ENCODE peak calls at places on chromosome 12, in nine cellular contexts. One of them, this sample, is unnamed. For H3K36me3, the result is how much of the 10 kb centered on the place peaks cover.

GRCh38 chr12:124543052-124543590 is 24.3 kb downstream of the NCOR2 start:
- DNase-seq in Peyer's patch: no peak
- DNase-seq in ascending aorta: no peak
- DNase-seq in left lung: no peak
- DNase-seq in upper lobe of right lung: no peak
- DNase-seq in vagina: no peak
- DNase-seq in keratinocyte: no peak
- DNase-seq in breast epithelium: no peak
- DNase-seq in body of pancreas: no peak
- DNase-seq in this sample: no peak

GRCh38 chr12:17060260-17060659 is 454.3 kb upstream of the LMO3 start:
- DNase-seq in Peyer's patch: no peak
- DNase-seq in ascending aorta: no peak
- DNase-seq in left lung: no peak
- DNase-seq in upper lobe of right lung: no peak
- DNase-seq in vagina: no peak
- DNase-seq in keratinocyte: no peak
- DNase-seq in breast epithelium: no peak
- DNase-seq in body of pancreas: no peak
- DNase-seq in this sample: no peak

GRCh38 chr12:68224613-68225285 is 861 bp downstream of the IL26 start:
- DNase-seq in Peyer's patch: no peak
- DNase-seq in ascending aorta: no peak
- DNase-seq in left lung: no peak
- DNase-seq in upper lobe of right lung: no peak
- DNase-seq in vagina: no peak
- DNase-seq in keratinocyte: no peak
- DNase-seq in breast epithelium: no peak
- DNase-seq in body of pancreas: no peak
- DNase-seq in this sample: no peak

GRCh38 chr12:108729612-108730336 is 1.5 kb downstream of the CORO1C start:
- DNase-seq in Peyer's patch: no peak
- DNase-seq in ascending aorta: no peak
- DNase-seq in left lung: no peak
- DNase-seq in upper lobe of right lung: no peak
- DNase-seq in vagina: no peak
- DNase-seq in keratinocyte: no peak
- DNase-seq in breast epithelium: no peak
- DNase-seq in body of pancreas: no peak
- DNase-seq in this sample: no peak

GRCh38 chr12:109020136-109020535 is 732 bp downstream of the SVOP start:
- DNase-seq in Peyer's patch: no peak
- DNase-seq in ascending aorta: no peak
- DNase-seq in left lung: no peak
- DNase-seq in upper lobe of right lung: no peak
- DNase-seq in vagina: no peak
- DNase-seq in keratinocyte: no peak
- DNase-seq in breast epithelium: no peak
- DNase-seq in body of pancreas: no peak
- DNase-seq in this sample: no peak

GRCh38 chr12:97181571-97182265 is 274.7 kb downstream of the NEDD1 start:
- DNase-seq in Peyer's patch: no peak
- DNase-seq in ascending aorta: no peak
- DNase-seq in left lung: no peak
- DNase-seq in upper lobe of right lung: no peak
- DNase-seq in vagina: no peak
- DNase-seq in keratinocyte: no peak
- DNase-seq in breast epithelium: no peak
- DNase-seq in body of pancreas: no peak
- DNase-seq in this sample: no peak

GRCh38 chr12:80195143-80195726 is 95.9 kb downstream of the OTOGL start:
- DNase-seq in Peyer's patch: peak
- DNase-seq in ascending aorta: no peak
- DNase-seq in left lung: no peak
- DNase-seq in upper lobe of right lung: no peak
- DNase-seq in vagina: no peak
- DNase-seq in keratinocyte: peak
- DNase-seq in breast epithelium: no peak
- DNase-seq in body of pancreas: no peak
- DNase-seq in this sample: no peak

GRCh38 chr12:83130178-83130577 is 443.5 kb downstream of the TMTC2 start:
- DNase-seq in Peyer's patch: no peak
- DNase-seq in ascending aorta: no peak
- DNase-seq in left lung: no peak
- DNase-seq in upper lobe of right lung: no peak
- DNase-seq in vagina: no peak
- DNase-seq in keratinocyte: no peak
- DNase-seq in breast epithelium: no peak
- DNase-seq in body of pancreas: no peak
- DNase-seq in this sample: no peak

GRCh38 chr12:96402061-96402460 is 1.8 kb upstream of the CDK17 start:
- DNase-seq in Peyer's patch: no peak
- DNase-seq in ascending aorta: no peak
- DNase-seq in left lung: no peak
- DNase-seq in upper lobe of right lung: no peak
- DNase-seq in vagina: no peak
- DNase-seq in keratinocyte: no peak
- DNase-seq in breast epithelium: no peak
- DNase-seq in body of pancreas: no peak
- DNase-seq in this sample: no peak

GRCh38 chr12:5478081-5478706 is 46.3 kb downstream of the NTF3 start:
- DNase-seq in Peyer's patch: no peak
- DNase-seq in ascending aorta: no peak
- DNase-seq in left lung: no peak
- DNase-seq in upper lobe of right lung: no peak
- DNase-seq in vagina: no peak
- DNase-seq in keratinocyte: no peak
- DNase-seq in breast epithelium: no peak
- DNase-seq in body of pancreas: no peak
- DNase-seq in this sample: no peak

GRCh38 chr12:57487597-57488396 is at the start of gene MARS1:
- DNase-seq in Peyer's patch: peak
- DNase-seq in ascending aorta: peak
- DNase-seq in left lung: peak
- DNase-seq in upper lobe of right lung: peak
- DNase-seq in vagina: no peak
- DNase-seq in keratinocyte: peak
- DNase-seq in breast epithelium: peak
- DNase-seq in body of pancreas: peak
- DNase-seq in this sample: peak
- TF ChIP-seq CTCF in Peyer's patch: peak
- TF ChIP-seq CTCF in ascending aorta: no peak
- TF ChIP-seq CTCF in left lung: no peak
- TF ChIP-seq CTCF in upper lobe of right lung: no peak
- TF ChIP-seq CTCF in vagina: peak
- TF ChIP-seq CTCF in keratinocyte: no peak
- TF ChIP-seq CTCF in breast epithelium: peak
- TF ChIP-seq CTCF in body of pancreas: no peak
- TF ChIP-seq CTCF in this sample: no peak

GRCh38 chr12:106851306-106851705 is 76.8 kb downstream of the RIC8B start:
- DNase-seq in Peyer's patch: no peak
- DNase-seq in ascending aorta: no peak
- DNase-seq in left lung: no peak
- DNase-seq in upper lobe of right lung: no peak
- DNase-seq in vagina: no peak
- DNase-seq in keratinocyte: no peak
- DNase-seq in breast epithelium: no peak
- DNase-seq in body of pancreas: no peak
- DNase-seq in this sample: no peak
- H3K36me3 ChIP-seq in Peyer's patch: under half
- H3K36me3 ChIP-seq in ascending aorta: under half
- H3K36me3 ChIP-seq in left lung: under half
- H3K36me3 ChIP-seq in upper lobe of right lung: under half
- H3K36me3 ChIP-seq in vagina: under half
- H3K36me3 ChIP-seq in keratinocyte: under half
- H3K36me3 ChIP-seq in breast epithelium: under half
- H3K36me3 ChIP-seq in body of pancreas: under half
- H3K36me3 ChIP-seq in this sample: under half

GRCh38 chr12:49050507-49051372 is 9.9 kb downstream of the KMT2D start:
- DNase-seq in Peyer's patch: no peak
- DNase-seq in ascending aorta: no peak
- DNase-seq in left lung: no peak
- DNase-seq in upper lobe of right lung: no peak
- DNase-seq in vagina: no peak
- DNase-seq in keratinocyte: no peak
- DNase-seq in breast epithelium: no peak
- DNase-seq in body of pancreas: no peak
- DNase-seq in this sample: no peak

GRCh38 chr12:49051373-49051764 is 9.2 kb downstream of the KMT2D start:
- DNase-seq in Peyer's patch: no peak
- DNase-seq in ascending aorta: no peak
- DNase-seq in left lung: no peak
- DNase-seq in upper lobe of right lung: no peak
- DNase-seq in vagina: no peak
- DNase-seq in keratinocyte: no peak
- DNase-seq in breast epithelium: no peak
- DNase-seq in body of pancreas: no peak
- DNase-seq in this sample: no peak

GRCh38 chr12:49052451-49053208 is 8.0 kb downstream of the KMT2D start:
- DNase-seq in Peyer's patch: no peak
- DNase-seq in ascending aorta: no peak
- DNase-seq in left lung: no peak
- DNase-seq in upper lobe of right lung: no peak
- DNase-seq in vagina: no peak
- DNase-seq in keratinocyte: no peak
- DNase-seq in breast epithelium: no peak
- DNase-seq in body of pancreas: no peak
- DNase-seq in this sample: no peak

GRCh38 chr12:49054096-49054495 is 6.5 kb downstream of the KMT2D start:
- DNase-seq in Peyer's patch: no peak
- DNase-seq in ascending aorta: no peak
- DNase-seq in left lung: no peak
- DNase-seq in upper lobe of right lung: no peak
- DNase-seq in vagina: no peak
- DNase-seq in keratinocyte: no peak
- DNase-seq in breast epithelium: no peak
- DNase-seq in body of pancreas: no peak
- DNase-seq in this sample: no peak

DNA sequence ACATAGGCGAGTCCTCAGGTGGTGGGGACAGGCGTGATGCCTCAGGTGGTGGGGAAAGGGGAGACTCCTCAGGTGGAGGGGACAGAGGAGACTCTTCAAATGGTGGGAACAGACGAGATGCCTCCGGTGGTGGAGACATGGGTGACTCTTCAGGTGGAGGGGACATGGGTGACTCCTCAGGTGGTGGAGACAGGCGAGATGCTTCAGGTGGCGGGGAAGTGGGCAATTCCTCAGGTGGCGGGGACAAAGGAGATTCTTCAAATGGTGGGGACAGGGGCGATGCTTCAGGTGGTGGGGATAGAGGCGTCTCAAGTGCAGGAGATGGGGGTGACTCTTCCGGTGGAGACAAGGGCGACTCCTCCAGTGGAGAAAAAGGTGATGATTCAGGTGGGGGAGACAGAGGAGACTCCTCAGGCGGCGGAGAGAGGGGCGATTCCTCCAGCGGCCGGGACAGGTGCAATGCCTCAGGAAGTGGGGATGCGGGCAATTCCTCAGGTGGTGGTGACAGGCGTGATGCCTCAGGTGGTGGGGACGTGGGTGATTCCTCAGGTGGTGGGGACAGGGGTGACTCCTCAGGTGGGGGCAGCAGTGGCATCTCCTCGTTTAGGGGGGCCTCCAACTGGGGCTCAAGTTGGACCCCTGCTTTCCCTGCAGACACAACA is 8.7 kb downstream of the KMT2D start:
- DNase-seq in Peyer's patch: no peak
- DNase-seq in ascending aorta: no peak
- DNase-seq in left lung: no peak
- DNase-seq in upper lobe of right lung: no peak
- DNase-seq in vagina: no peak
- DNase-seq in keratinocyte: no peak
- DNase-seq in breast epithelium: no peak
- DNase-seq in body of pancreas: no peak
- DNase-seq in this sample: no peak
- TF ChIP-seq CTCF in Peyer's patch: no peak
- TF ChIP-seq CTCF in ascending aorta: no peak
- TF ChIP-seq CTCF in left lung: no peak
- TF ChIP-seq CTCF in upper lobe of right lung: no peak
- TF ChIP-seq CTCF in vagina: no peak
- TF ChIP-seq CTCF in keratinocyte: no peak
- TF ChIP-seq CTCF in breast epithelium: no peak
- TF ChIP-seq CTCF in body of pancreas: no peak
- TF ChIP-seq CTCF in this sample: no peak

DNA sequence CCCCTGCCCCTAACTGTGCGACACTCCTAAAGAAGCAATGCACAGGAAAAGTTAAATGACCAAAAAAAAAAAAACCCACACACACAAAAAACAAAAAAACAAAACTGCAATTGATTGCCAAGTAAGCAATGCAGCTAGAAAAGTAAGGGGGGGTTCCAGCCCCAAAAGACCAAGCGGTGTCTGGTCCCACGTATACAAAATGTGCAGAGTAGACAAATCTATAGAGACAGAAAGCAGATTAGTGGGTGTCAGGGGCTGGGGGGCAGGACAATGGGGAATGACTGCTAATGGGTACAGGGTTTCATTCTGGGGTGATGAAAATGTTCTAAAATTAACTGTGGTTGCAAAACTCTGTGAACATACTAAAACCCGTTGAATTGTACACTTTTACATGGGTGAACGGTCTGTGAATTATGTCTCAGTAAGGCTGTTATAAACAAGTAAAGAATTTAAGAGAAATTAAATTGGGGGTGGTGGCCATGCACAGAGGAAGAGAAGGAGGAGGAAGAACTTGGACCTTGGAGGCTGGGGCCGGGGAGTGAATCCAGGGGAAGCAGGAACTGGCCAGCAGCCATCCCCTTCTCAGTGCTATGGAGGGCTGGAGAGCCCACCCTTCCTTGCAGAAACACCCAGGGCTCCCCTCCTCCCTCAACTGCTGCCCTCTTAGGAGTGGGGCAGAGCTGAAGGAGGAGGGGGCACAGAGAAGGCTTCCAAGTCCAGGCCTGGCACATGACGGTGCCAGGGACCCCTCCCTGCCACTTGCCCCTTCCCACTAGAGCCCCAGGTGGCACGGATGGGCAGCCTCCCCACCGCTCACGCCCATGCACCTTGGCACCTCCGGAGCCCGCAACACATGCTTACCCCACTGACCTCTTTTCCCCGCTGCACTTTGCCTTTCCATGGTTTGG is 45.4 kb downstream of the KDM2B start:
- DNase-seq in Peyer's patch: no peak
- DNase-seq in ascending aorta: no peak
- DNase-seq in left lung: no peak
- DNase-seq in upper lobe of right lung: no peak
- DNase-seq in vagina: no peak
- DNase-seq in keratinocyte: no peak
- DNase-seq in breast epithelium: no peak
- DNase-seq in body of pancreas: no peak
- DNase-seq in this sample: no peak
- H3K36me3 ChIP-seq in Peyer's patch: under half
- H3K36me3 ChIP-seq in ascending aorta: under half
- H3K36me3 ChIP-seq in left lung: under half
- H3K36me3 ChIP-seq in upper lobe of right lung: under half
- H3K36me3 ChIP-seq in vagina: under half
- H3K36me3 ChIP-seq in keratinocyte: under half
- H3K36me3 ChIP-seq in breast epithelium: under half
- H3K36me3 ChIP-seq in body of pancreas: under half
- H3K36me3 ChIP-seq in this sample: under half

This sample was measured in left ventricle myocardium inferior.